ENCODE peak calls at places on chromosomes 7 and 10, in six cellular contexts. A is gastrocnemius medialis, I is fibroblast of villous mesenchyme, E is tibial artery, H is colonic mucosa, R is lower lobe of right lung. W is an unnamed sample.

GRCh38 chr10:43665054-43665453 is 16.4 kb upstream of the ZNF32 start:
- DNase-seq in A (no peak), I (peak), E (no peak), H (no peak), R (no peak), W (no peak)

GRCh38 chr7:141600139-141600538 is 48.9 kb downstream of the AGK start:
- DNase-seq in A (no peak), I (peak), E (no peak), H (no peak), R (no peak), W (no peak)

GRCh38 chr10:57628592-57629284 is 639.0 kb downstream of the IPMK start:
- DNase-seq in A (no peak), I (no peak), E (no peak), H (no peak), R (no peak), W (no peak)

GRCh38 chr7:51133992-51134391 is 182.6 kb downstream of the COBL start:
- DNase-seq in A (no peak), I (no peak), E (no peak), H (no peak), R (no peak), W (peak)

GRCh38 chr7:1843271-1843861 is 173.3 kb downstream of the ELFN1 start:
- DNase-seq in A (no peak), I (peak), E (peak), H (no peak), R (peak), W (no peak)

GRCh38 chr10:107540981-107541380 is 376.5 kb upstream of the SORCS1 start:
- DNase-seq in A (no peak), I (no peak), E (no peak), H (no peak), R (no peak), W (no peak)

GRCh38 chr7:106891545-106892410 is 26.7 kb downstream of the PIK3CG start:
- DNase-seq in A (no peak), I (no peak), E (no peak), H (no peak), R (no peak), W (no peak)

GRCh38 chr7:71829499-71829898 is 582.6 kb downstream of the CALN1 start:
- DNase-seq in A (no peak), I (no peak), E (no peak), H (no peak), R (no peak), W (no peak)

GRCh38 chr7:66050990-66051424 is 24.6 kb upstream of the ASL start:
- DNase-seq in A (no peak), I (peak), E (no peak), H (no peak), R (peak), W (peak)

GRCh38 chr10:12663863-12664262 is 314.5 kb downstream of the CAMK1D start:
- DNase-seq in A (no peak), I (no peak), E (no peak), H (no peak), R (no peak), W (no peak)

GRCh38 chr7:34320412-34320811 is 337.6 kb upstream of the NPSR1 start:
- DNase-seq in A (no peak), I (no peak), E (no peak), H (no peak), R (no peak), W (no peak)

GRCh38 chr10:104582604-104582951 is 58.5 kb upstream of the SORCS3 start:
- DNase-seq in A (no peak), I (no peak), E (no peak), H (no peak), R (no peak), W (no peak)

GRCh38 chr10:88428442-88428841 is 154.7 kb downstream of the RNLS start:
- DNase-seq in A (no peak), I (peak), E (no peak), H (no peak), R (no peak), W (no peak)

GRCh38 chr10:88427024-88427423 is 156.1 kb downstream of the RNLS start:
- DNase-seq in A (no peak), I (no peak), E (no peak), H (no peak), R (no peak), W (no peak)

GRCh38 chr10:88421590-88421989 is 161.5 kb downstream of the RNLS start:
- DNase-seq in A (no peak), I (no peak), E (no peak), H (no peak), R (no peak), W (no peak)

GRCh38 chr10:88424881-88425280 is 158.2 kb downstream of the RNLS start:
- DNase-seq in A (no peak), I (no peak), E (no peak), H (no peak), R (no peak), W (no peak)

GRCh38 chr10:88423732-88424131 is 159.4 kb downstream of the RNLS start:
- DNase-seq in A (no peak), I (no peak), E (no peak), H (no peak), R (no peak), W (no peak)
- TF ChIP-seq CTCF in A (no peak), I (no peak), E (no peak), H (no peak), R (no peak), W (no peak)

DNA sequence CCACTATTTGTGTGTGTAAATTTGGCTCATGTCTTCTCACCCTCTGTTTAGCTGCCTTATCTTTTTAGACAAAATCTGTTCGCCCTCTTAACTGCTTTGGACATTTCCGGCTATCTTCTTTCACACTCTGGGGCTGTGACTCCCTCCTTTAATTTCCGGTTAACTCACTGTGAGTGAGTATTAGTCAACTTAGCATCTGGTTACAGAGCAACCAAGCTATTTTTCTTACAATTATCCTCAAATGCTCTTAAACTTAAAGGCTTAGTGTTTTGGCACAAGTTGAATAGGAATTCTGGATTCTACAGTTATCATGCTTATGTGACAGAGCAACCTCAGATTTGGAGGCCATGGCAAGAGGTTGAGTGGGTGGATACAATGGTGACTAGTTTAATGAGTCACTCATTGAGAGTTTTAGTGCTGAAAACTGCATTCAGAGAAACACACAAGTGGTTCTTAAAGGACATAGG is 177.6 kb upstream of the SEMA3A start:
- DNase-seq in A (no peak), I (peak), E (no peak), H (no peak), R (no peak), W (peak)
- H3K4me3 ChIP-seq in A (no peak), I (no peak), E (no peak), H (no peak), R (no peak), W (no peak)

DNA sequence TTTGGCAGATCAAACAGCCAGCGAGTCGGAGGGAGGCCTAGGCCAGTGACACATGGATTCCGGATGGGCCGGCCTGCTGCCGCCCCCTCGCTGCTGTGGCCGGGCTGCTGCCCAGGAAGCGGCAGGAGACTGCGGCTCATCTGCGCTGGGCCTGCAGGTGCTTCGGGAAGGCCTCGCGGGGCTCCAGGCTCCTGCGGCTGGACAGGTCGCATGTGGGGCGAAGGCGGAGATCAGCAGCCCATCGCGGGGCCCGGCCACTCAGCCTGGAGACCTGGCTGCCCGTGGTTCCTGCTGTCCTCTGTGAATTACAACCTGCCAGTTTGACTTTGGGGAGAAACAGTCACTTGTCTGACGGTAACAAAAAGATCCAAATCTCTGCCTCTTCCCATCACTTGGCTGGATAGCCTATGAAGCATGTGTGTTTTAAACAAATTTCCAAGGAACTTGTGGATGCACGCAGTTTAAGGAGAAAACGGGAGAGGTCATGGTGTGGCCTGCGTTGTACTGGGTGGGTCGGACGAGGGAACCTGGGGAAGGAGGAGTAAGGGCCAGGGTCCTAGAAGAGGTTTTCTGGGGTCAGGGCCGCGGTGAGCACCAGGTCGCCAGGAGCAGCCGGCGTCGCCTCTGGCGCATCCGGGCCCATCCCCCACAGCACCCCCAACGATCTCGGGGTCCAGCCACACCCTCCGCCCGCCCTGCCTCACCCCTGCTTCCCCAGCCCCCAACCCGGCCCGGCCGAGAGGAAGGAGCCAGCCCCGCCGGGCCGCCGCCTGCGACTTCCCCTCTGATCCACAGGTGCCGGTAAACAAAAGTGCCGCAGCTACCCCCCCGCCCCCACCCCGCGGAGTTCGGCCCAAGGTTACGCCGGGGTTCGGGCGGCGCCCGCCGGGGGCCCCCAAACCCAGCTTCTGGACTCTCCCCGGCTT is 1.6 kb downstream of the SPOCK2 start:
- DNase-seq in A (no peak), I (no peak), E (peak), H (no peak), R (peak), W (no peak)
- TF ChIP-seq CTCF in A (no peak), I (no peak), E (no peak), H (no peak), R (no peak), W (no peak)

GRCh38 chr7:137538361-137538762 is 194.8 kb upstream of the PTN start:
- DNase-seq in A (no peak), I (peak), E (no peak), H (no peak), R (no peak), W (peak)
- H3K4me3 ChIP-seq in A (no peak), I (no peak), E (no peak), H (no peak), R (no peak), W (no peak)